ENCODE peak calls at places on chromosomes 1 and 21, in four cellular contexts. L is heart left ventricle, E is NT2/D1, N is OCI-LY7. S is an unnamed sample.

GRCh38 chr1:36589006-36589405 is 106.3 kb upstream of the CSF3R start:
- DNase-seq in L (no peak), E (no peak), N (no peak), S (no peak)

GRCh38 chr1:175833502-175833901 is 90.1 kb upstream of the TNR start:
- DNase-seq in L (no peak), E (no peak), N (no peak), S (no peak)

GRCh38 chr1:201648911-201649775 is 110.2 kb downstream of the NAV1 start:
- DNase-seq in L (peak; percentile 35), E (no peak), N (no peak), S (peak; percentile 31)

GRCh38 chr1:81170721-81171120 is 630.0 kb upstream of the ADGRL2 start:
- DNase-seq in L (no peak), E (no peak), N (no peak), S (no peak)

GRCh38 chr21:41207401-41208388 is 39.7 kb downstream of the BACE2 start:
- DNase-seq in L (peak; percentile 66), E (no peak), N (no peak), S (peak; percentile 71)

GRCh38 chr1:38730511-38731397 is 128.8 kb downstream of the RRAGC start:
- DNase-seq in L (no peak), E (no peak), N (no peak), S (no peak)

GRCh38 chr1:184299796-184300195 is 87.0 kb upstream of the C1orf21 start:
- DNase-seq in L (no peak), E (no peak), N (no peak), S (no peak)

GRCh38 chr1:56525463-56526155 is 53.8 kb downstream of the PLPP3 start:
- DNase-seq in L (no peak), E (no peak), N (peak; percentile 81), S (peak; percentile 36)

GRCh38 chr1:202144510-202145324 is at the start of gene ARL8A:
- DNase-seq in L (peak; percentile 86), E (no peak), N (peak; percentile 73), S (peak; percentile 73)

GRCh38 chr1:5333326-5333725 is 658.9 kb downstream of the NPHP4 start:
- DNase-seq in L (no peak), E (no peak), N (no peak), S (no peak)

GRCh38 chr1:225859151-225859550 is 23.0 kb downstream of the TMEM63A start:
- DNase-seq in L (no peak), E (no peak), N (no peak), S (no peak)

GRCh38 chr1:114040273-114041043 is 61.2 kb downstream of the OLFML3 start:
- DNase-seq in L (no peak), E (no peak), N (no peak), S (no peak)

GRCh38 chr1:32701951-32702598 is 495 bp downstream of the SYNC start:
- DNase-seq in L (peak; percentile 41), E (no peak), N (no peak), S (no peak)

GRCh38 chr1:203045336-203045735 is 19.0 kb downstream of the PPFIA4 start:
- DNase-seq in L (no peak), E (no peak), N (no peak), S (no peak)

GRCh38 chr1:198187973-198188588 is 31.3 kb downstream of the NEK7 start:
- DNase-seq in L (no peak), E (no peak), N (no peak), S (no peak)

GRCh38 chr1:213070399-213070798 is 19.4 kb downstream of the RPS6KC1 start:
- DNase-seq in L (no peak), E (no peak), N (peak; percentile 19), S (peak; percentile 46)

GRCh38 chr1:236206548-236206947 is 64.2 kb downstream of the GPR137B start:
- DNase-seq in L (peak; percentile 19), E (peak; percentile 32), N (no peak), S (no peak)

GRCh38 chr21:28069446-28069845 is 923.2 kb downstream of the LTN1 start:
- DNase-seq in L (no peak), E (peak; percentile 70), N (no peak), S (no peak)

GRCh38 chr1:87115317-87115885 is 201.0 kb downstream of the HS2ST1 start:
- DNase-seq in L (no peak), E (no peak), N (no peak), S (no peak)

DNA sequence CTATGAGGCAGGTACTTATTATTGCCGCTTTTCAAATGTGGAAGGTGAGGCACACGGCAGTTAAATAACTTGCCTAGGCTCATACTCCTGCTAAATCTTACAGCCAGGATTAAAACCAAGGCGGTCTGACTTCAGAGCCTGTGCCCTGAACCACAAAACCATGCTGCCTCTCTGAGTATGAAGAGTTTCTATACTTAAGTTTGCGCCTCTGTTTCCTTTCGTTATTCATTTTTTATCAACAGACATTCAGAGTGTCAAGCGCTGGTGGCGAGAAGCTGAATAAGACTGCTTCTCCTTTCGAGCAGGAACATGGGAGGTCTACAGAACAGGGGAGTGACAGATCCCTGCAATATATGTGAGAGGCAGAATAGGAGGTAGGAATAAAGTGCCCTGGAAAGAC is 96.0 kb upstream of the DUSP10 start:
- DNase-seq in L (no peak), E (no peak), N (no peak), S (no peak)
- H3K4me1 ChIP-seq in L (no peaks in the 10 kb centered on the region), E (no peaks in the 10 kb centered on the region), N (no peaks in the 10 kb centered on the region), S (no peaks in the 10 kb centered on the region)

GRCh38 chr21:45404726-45405270 is at the start of gene COL18A1:
- DNase-seq in L (peak; percentile 87), E (no peak), N (no peak), S (peak; percentile 52)
- H3K4me1 ChIP-seq in L (peaks cover 37% of the 10 kb centered on the region), E (peaks cover 35% of the 10 kb centered on the region), N (no peaks in the 10 kb centered on the region), S (peaks cover 43% of the 10 kb centered on the region)

DNA sequence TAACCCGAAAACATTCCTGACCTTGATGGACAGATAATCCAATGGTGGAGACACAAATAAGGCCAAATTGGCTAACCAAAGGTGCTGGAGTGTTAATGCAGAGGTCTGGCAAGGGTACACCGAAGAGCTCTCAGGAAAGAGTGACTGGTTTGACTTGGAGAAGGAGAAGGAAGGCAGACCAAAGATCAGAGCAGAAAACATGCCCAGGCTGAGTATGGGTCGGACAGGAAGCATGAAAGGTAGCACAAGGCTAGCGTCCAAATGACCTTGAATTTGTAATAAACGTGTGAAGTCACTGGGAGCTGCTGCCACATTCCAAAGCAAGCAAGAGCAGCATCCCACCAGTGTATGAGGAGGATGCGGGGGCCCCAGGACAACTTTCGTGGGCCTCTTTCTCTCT is 45.7 kb downstream of the APP start:
- DNase-seq in L (no peak), E (no peak), N (no peak), S (no peak)
- H3K4me1 ChIP-seq in L (peaks cover 64% of the 10 kb centered on the region), E (peaks cover 7% of the 10 kb centered on the region), N (no peaks in the 10 kb centered on the region), S (peaks cover 68% of the 10 kb centered on the region)

GRCh38 chr1:61241411-61241838 is 159.1 kb downstream of the NFIA start:
- DNase-seq in L (peak; percentile 48), E (no peak), N (no peak), S (no peak)
- H3K4me1 ChIP-seq in L (peaks cover 42% of the 10 kb centered on the region), E (no peaks in the 10 kb centered on the region), N (peaks cover 4% of the 10 kb centered on the region), S (peaks cover 5% of the 10 kb centered on the region)

S was measured in stomach.